ENCODE peak calls at places on chromosomes 5 and 9, in six cellular contexts. U, C, R, Z, O and G are unnamed samples.

GRCh38 chr9:37412431-37413151 is 9.9 kb upstream of the GRHPR start:
- DNase-seq in U (peak), R (no peak), O (peak), C (no peak), Z (no peak), G (peak)

GRCh38 chr5:39794511-39794910 is 369.7 kb upstream of the DAB2 start:
- DNase-seq in U (no peak), C (no peak), R (no peak), Z (no peak), O (no peak), G (no peak)

GRCh38 chr5:73998496-73998895 is 372.5 kb downstream of the ARHGEF28 start:
- DNase-seq in O (no peak), U (no peak), R (no peak), Z (no peak), C (no peak), G (no peak)

GRCh38 chr9:124696101-124696500 is 75.0 kb downstream of the NR6A1 start:
- DNase-seq in C (no peak), R (no peak), Z (no peak), O (no peak), U (peak), G (no peak)

GRCh38 chr9:133958756-133959155 is 33.4 kb downstream of the VAV2 start:
- DNase-seq in O (no peak), R (no peak), C (no peak), Z (no peak), U (no peak), G (no peak)

GRCh38 chr5:166086568-166086967 is 2204.9 kb upstream of the WWC1 start:
- DNase-seq in U (no peak), Z (no peak), R (no peak), C (no peak), O (no peak), G (no peak)

GRCh38 chr9:116480700-116481099 is 206.4 kb upstream of the TRIM32 start:
- DNase-seq in O (no peak), R (no peak), Z (no peak), C (no peak), U (no peak), G (no peak)

GRCh38 chr9:92669527-92669889 is 423 bp downstream of the IPPK start:
- DNase-seq in U (peak), Z (no peak), R (peak), C (no peak), O (peak), G (no peak)

GRCh38 chr9:97632406-97632991 is 669 bp downstream of the TSTD2 start:
- DNase-seq in Z (no peak), O (peak), U (peak), C (peak), R (peak), G (peak)

GRCh38 chr5:167631191-167631590 is 660.3 kb upstream of the WWC1 start:
- DNase-seq in C (no peak), Z (no peak), U (no peak), O (no peak), R (no peak), G (no peak)

GRCh38 chr9:126791406-126792230 is 13.2 kb upstream of the ZBTB43 start:
- DNase-seq in U (peak), Z (no peak), C (no peak), O (no peak), R (no peak), G (peak)

GRCh38 chr5:67094476-67095300 is 101.9 kb downstream of the CD180 start:
- DNase-seq in Z (no peak), C (peak), O (no peak), U (peak), R (no peak), G (no peak)

GRCh38 chr9:101601904-101602765 is 7.4 kb upstream of the PPP3R2 start:
- DNase-seq in Z (peak), U (peak), R (no peak), O (peak), C (peak), G (no peak)

GRCh38 chr9:8143677-8144076 is 344.1 kb upstream of the DMAC1 start:
- DNase-seq in Z (no peak), U (no peak), O (no peak), R (no peak), C (no peak), G (no peak)

GRCh38 chr9:38017149-38017884 is 51.7 kb downstream of the SHB start:
- DNase-seq in R (no peak), O (peak), C (no peak), U (peak), Z (no peak), G (no peak)

GRCh38 chr9:35563791-35564197 is 41.3 kb upstream of the TESK1 start:
- DNase-seq in U (no peak), Z (no peak), C (no peak), R (no peak), O (peak), G (no peak)

GRCh38 chr5:66967826-66968262 is 228.8 kb downstream of the CD180 start:
- DNase-seq in Z (no peak), R (no peak), O (no peak), U (peak), C (no peak), G (no peak)

GRCh38 chr9:105901514-105902109 is 207.3 kb downstream of the TMEM38B start:
- DNase-seq in C (peak), R (no peak), Z (no peak), O (peak), U (peak), G (no peak)

GRCh38 chr5:53048248-53048647 is 59.1 kb downstream of the ITGA2 start:
- DNase-seq in U (no peak), O (no peak), C (no peak), Z (no peak), R (no peak), G (no peak)

GRCh38 chr5:1729641-1730486 is 69.8 kb downstream of the MRPL36 start:
- DNase-seq in Z (no peak), U (no peak), R (no peak), C (no peak), O (peak), G (no peak)

GRCh38 chr5:58318468-58318867 is 141.4 kb downstream of the PLK2 start:
- DNase-seq in Z (no peak), U (peak), O (no peak), C (no peak), R (no peak), G (no peak)

GRCh38 chr5:173572431-173573125 is 43.9 kb downstream of the BOD1 start:
- DNase-seq in R (no peak), O (no peak), Z (no peak), U (peak), C (no peak), G (no peak)

GRCh38 chr9:122315534-122315933 is 50.9 kb downstream of the MRRF start:
- DNase-seq in U (no peak), R (no peak), C (no peak), O (no peak), Z (no peak), G (no peak)

GRCh38 chr5:113250341-113250953 is 184.3 kb downstream of the TSSK1B start:
- DNase-seq in O (no peak), Z (no peak), U (peak), R (no peak), C (peak), G (no peak)

GRCh38 chr5:96783326-96783725 is 24.4 kb downstream of the ERAP1 start:
- DNase-seq in O (no peak), Z (no peak), R (no peak), C (no peak), U (no peak), G (no peak)

GRCh38 chr9:677461-678097 is 163.9 kb upstream of the DMRT1 start:
- DNase-seq in O (no peak), U (peak), R (no peak), C (no peak), Z (no peak), G (no peak)

GRCh38 chr5:143064207-143064606 is 294.0 kb downstream of the ARHGAP26 start:
- DNase-seq in R (no peak), O (no peak), C (no peak), U (peak), Z (no peak), G (peak)

GRCh38 chr9:22452415-22453010 is 5.9 kb downstream of the DMRTA1 start:
- DNase-seq in U (peak), C (no peak), O (no peak), R (peak), Z (peak), G (peak)

GRCh38 chr5:176768174-176768970 is 42.0 kb upstream of the UNC5A start:
- DNase-seq in R (no peak), O (peak), Z (no peak), C (no peak), U (no peak), G (no peak)

GRCh38 chr5:72282878-72283277 is 37.2 kb downstream of the MRPS27 start:
- DNase-seq in C (no peak), U (peak), Z (no peak), O (no peak), R (no peak), G (no peak)

GRCh38 chr5:68711311-68712200 is 382.3 kb upstream of the SLC30A5 start:
- DNase-seq in R (no peak), Z (no peak), C (peak), O (no peak), U (no peak), G (no peak)